ENCODE peak calls at places on chromosomes 7 and 10, in seven cellular contexts. H, N, K, L, U, P and B are unnamed samples.

GRCh38 chr10:42734537-42734936 is 48.1 kb upstream of the BMS1 start:
- DNase-seq in H (no peak), N (no peak), K (no peak), L (no peak), U (no peak), P (no peak), B (no peak)

GRCh38 chr7:120053390-120053961 is 219.5 kb upstream of the KCND2 start:
- DNase-seq in H (no peak), N (no peak), K (peak; percentile 67), L (no peak), U (peak; percentile 13), P (no peak), B (no peak)

GRCh38 chr7:95700917-95701316 is 71.4 kb upstream of the DYNC1I1 start:
- DNase-seq in H (no peak), N (no peak), K (no peak), L (no peak), U (no peak), P (no peak), B (no peak)

GRCh38 chr7:6178273-6179029 is 94.0 kb downstream of the CYTH3 start:
- DNase-seq in H (no peak), N (no peak), K (no peak), L (no peak), U (no peak), P (no peak), B (no peak)

GRCh38 chr7:94907420-94908203 is at the start of gene PPP1R9A:
- DNase-seq in H (peak; percentile 42), N (peak; percentile 75), K (no peak), L (peak; percentile 51), U (no peak), P (peak; percentile 21), B (peak; percentile 50)

GRCh38 chr7:155763721-155764431 is 48.4 kb downstream of the SHH start:
- DNase-seq in H (peak; percentile 30), N (peak; percentile 45), K (no peak), L (no peak), U (no peak), P (no peak), B (peak; percentile 33)

GRCh38 chr7:15703732-15704131 is 17.2 kb upstream of the MEOX2 start:
- DNase-seq in H (no peak), N (no peak), K (no peak), L (no peak), U (no peak), P (no peak), B (no peak)

GRCh38 chr10:126663328-126663727 is 7.2 kb downstream of the C10orf90 start:
- DNase-seq in H (no peak), N (peak; percentile 19), K (no peak), L (no peak), U (peak; percentile 22), P (no peak), B (no peak)

GRCh38 chr7:33278095-33278494 is 148.7 kb downstream of the BBS9 start:
- DNase-seq in H (no peak), N (no peak), K (no peak), L (no peak), U (no peak), P (no peak), B (no peak)

GRCh38 chr10:92691591-92692084 is 1.9 kb downstream of the HHEX start:
- DNase-seq in H (peak; percentile 80), N (no peak), K (peak; percentile 32), L (peak; percentile 9), U (no peak), P (no peak), B (peak; percentile 67)

GRCh38 chr7:116212859-116213258 is 2.5 kb downstream of the TES start:
- DNase-seq in H (no peak), N (no peak), K (no peak), L (no peak), U (no peak), P (no peak), B (no peak)

GRCh38 chr10:124701881-124702656 is 42.1 kb downstream of the FAM53B start:
- DNase-seq in H (no peak), N (no peak), K (no peak), L (no peak), U (no peak), P (no peak), B (no peak)

GRCh38 chr7:53466396-53466795 is 431.0 kb downstream of the POM121L12 start:
- DNase-seq in H (no peak), N (no peak), K (no peak), L (no peak), U (no peak), P (no peak), B (no peak)

GRCh38 chr7:97187067-97187466 is 69.6 kb downstream of the SDHAF3 start:
- DNase-seq in H (no peak), N (no peak), K (peak; percentile 33), L (no peak), U (no peak), P (no peak), B (no peak)

GRCh38 chr10:123200510-123200909 is 46.3 kb downstream of the BUB3 start:
- DNase-seq in H (no peak), N (no peak), K (no peak), L (no peak), U (no peak), P (no peak), B (no peak)

GRCh38 chr7:25361863-25362262 is 133.6 kb upstream of the NPVF start:
- DNase-seq in H (no peak), N (no peak), K (no peak), L (no peak), U (no peak), P (no peak), B (no peak)

GRCh38 chr10:16779375-16779774 is 37.8 kb downstream of the RSU1 start:
- DNase-seq in H (peak; percentile 14), N (no peak), K (no peak), L (no peak), U (no peak), P (no peak), B (no peak)

GRCh38 chr10:50929670-50930069 is 44.2 kb upstream of the A1CF start:
- DNase-seq in H (no peak), N (no peak), K (no peak), L (no peak), U (no peak), P (no peak), B (no peak)

GRCh38 chr10:132465889-132466519 is 69.0 kb downstream of the PWWP2B start:
- DNase-seq in H (no peak), N (no peak), K (no peak), L (no peak), U (no peak), P (no peak), B (no peak)

GRCh38 chr10:126459032-126459831 is 71.0 kb upstream of the ADAM12 start:
- DNase-seq in H (no peak), N (no peak), K (no peak), L (no peak), U (peak; percentile 53), P (no peak), B (no peak)

GRCh38 chr10:53256623-53257022 is 484.0 kb upstream of the MBL2 start:
- DNase-seq in H (no peak), N (peak; percentile 16), K (no peak), L (no peak), U (no peak), P (no peak), B (no peak)

GRCh38 chr10:125878957-125879835 is 1.9 kb downstream of the DHX32 start:
- DNase-seq in H (no peak), N (peak; percentile 55), K (no peak), L (no peak), U (peak; percentile 80), P (peak; percentile 93), B (no peak)

GRCh38 chr7:140214075-140214684 is 37.4 kb upstream of the KDM7A start:
- DNase-seq in H (peak; percentile 35), N (no peak), K (no peak), L (no peak), U (peak; percentile 60), P (no peak), B (no peak)

GRCh38 chr7:1520574-1521234 is 9.8 kb upstream of the MAFK start:
- DNase-seq in H (no peak), N (peak; percentile 63), K (no peak), L (no peak), U (peak; percentile 67), P (peak; percentile 80), B (no peak)

GRCh38 chr10:10551595-10551994 is 466.1 kb upstream of the CELF2 start:
- DNase-seq in H (no peak), N (peak; percentile 51), K (no peak), L (no peak), U (no peak), P (no peak), B (no peak)

GRCh38 chr10:46321770-46322169 is 35.0 kb downstream of the ANTXRL start:
- DNase-seq in H (no peak), N (no peak), K (no peak), L (no peak), U (no peak), P (no peak), B (no peak)
- TF ChIP-seq CTCF in H (no peak), N (no peak), K (no peak), L (no peak), U (no peak), P (no peak), B (no peak)

GRCh38 chr10:119252051-119252465 is 44.7 kb downstream of the GRK5 start:
- DNase-seq in H (no peak), N (no peak), K (no peak), L (no peak), U (no peak), P (no peak), B (no peak)

GRCh38 chr10:119254355-119254754 is 47.0 kb downstream of the GRK5 start:
- DNase-seq in H (no peak), N (no peak), K (no peak), L (no peak), U (no peak), P (no peak), B (no peak)

GRCh38 chr10:119252470-119253151 is 45.2 kb downstream of the GRK5 start:
- DNase-seq in H (no peak), N (no peak), K (no peak), L (no peak), U (no peak), P (no peak), B (no peak)

GRCh38 chr10:119251315-119251708 is 43.9 kb downstream of the GRK5 start:
- DNase-seq in H (no peak), N (peak; percentile 72), K (no peak), L (no peak), U (no peak), P (no peak), B (no peak)

GRCh38 chr10:119253433-119254174 is 46.2 kb downstream of the GRK5 start:
- DNase-seq in H (no peak), N (peak; percentile 88), K (no peak), L (no peak), U (peak; percentile 93), P (peak; percentile 97), B (no peak)
- TF ChIP-seq CTCF in H (no peak), N (peak; percentile 6), K (no peak), L (no peak), U (peak; percentile 18), P (peak; percentile 4), B (no peak)

GRCh38 chr10:128498378-128498730 is 372.1 kb upstream of the MKI67 start:
- DNase-seq in H (no peak), N (no peak), K (no peak), L (no peak), U (no peak), P (no peak), B (no peak)
- TF ChIP-seq CTCF in H (no peak), N (no peak), K (no peak), L (no peak), U (no peak), P (peak; percentile 19), B (no peak)

GRCh38 chr10:7417103-7417623 is 6.3 kb upstream of the SFMBT2 start:
- DNase-seq in H (peak; percentile 57), N (peak; percentile 32), K (no peak), L (no peak), U (peak; percentile 53), P (peak; percentile 18), B (no peak)
- TF ChIP-seq CTCF in H (peak; percentile 77), N (peak; percentile 88), K (no peak), L (peak; percentile 74), U (peak; percentile 28), P (peak; percentile 15), B (no peak)